ENCODE peak calls at places on chromosomes 11 and 22, in seven cellular contexts. One of them, this sample, is unnamed.

GRCh38 chr22:37607010-37607911 is 1.4 kb upstream of the GGA1 start:
- DNase-seq in H1: peak
- DNase-seq in transverse colon: peak
- DNase-seq in thoracic aorta: no peak
- DNase-seq in prostate gland: peak
- DNase-seq in IMR-90: peak
- DNase-seq in endodermal cell: peak
- DNase-seq in this sample: peak

GRCh38 chr11:102220728-102221467 is 96.4 kb upstream of the BIRC3 start:
- DNase-seq in H1: no peak
- DNase-seq in transverse colon: no peak
- DNase-seq in thoracic aorta: no peak
- DNase-seq in prostate gland: no peak
- DNase-seq in IMR-90: peak
- DNase-seq in endodermal cell: no peak
- DNase-seq in this sample: no peak

GRCh38 chr11:131302831-131303230 is 67.6 kb upstream of the NTM start:
- DNase-seq in H1: no peak
- DNase-seq in transverse colon: no peak
- DNase-seq in thoracic aorta: no peak
- DNase-seq in prostate gland: no peak
- DNase-seq in IMR-90: no peak
- DNase-seq in endodermal cell: no peak
- DNase-seq in this sample: no peak

GRCh38 chr11:22460181-22460580 is 122.0 kb downstream of the SLC17A6 start:
- DNase-seq in H1: no peak
- DNase-seq in transverse colon: no peak
- DNase-seq in thoracic aorta: no peak
- DNase-seq in prostate gland: no peak
- DNase-seq in IMR-90: no peak
- DNase-seq in endodermal cell: no peak
- DNase-seq in this sample: no peak

GRCh38 chr22:35544189-35544588 is 3.6 kb downstream of the RASD2 start:
- DNase-seq in H1: no peak
- DNase-seq in transverse colon: no peak
- DNase-seq in thoracic aorta: no peak
- DNase-seq in prostate gland: no peak
- DNase-seq in IMR-90: no peak
- DNase-seq in endodermal cell: no peak
- DNase-seq in this sample: no peak

GRCh38 chr11:69531071-69531716 is 49.7 kb downstream of the LINC01488 start:
- DNase-seq in H1: no peak
- DNase-seq in transverse colon: no peak
- DNase-seq in thoracic aorta: no peak
- DNase-seq in prostate gland: no peak
- DNase-seq in IMR-90: no peak
- DNase-seq in endodermal cell: peak
- DNase-seq in this sample: no peak

GRCh38 chr11:15074206-15075161 is 1.1 kb downstream of the CALCB start:
- DNase-seq in H1: peak
- DNase-seq in transverse colon: peak
- DNase-seq in thoracic aorta: peak
- DNase-seq in prostate gland: peak
- DNase-seq in IMR-90: peak
- DNase-seq in endodermal cell: peak
- DNase-seq in this sample: peak

GRCh38 chr11:96339704-96340554 is 3.1 kb downstream of the MAML2 start:
- DNase-seq in H1: no peak
- DNase-seq in transverse colon: no peak
- DNase-seq in thoracic aorta: no peak
- DNase-seq in prostate gland: no peak
- DNase-seq in IMR-90: peak
- DNase-seq in endodermal cell: no peak
- DNase-seq in this sample: no peak

GRCh38 chr11:122103366-122103765 is 12.6 kb downstream of the BLID start:
- DNase-seq in H1: no peak
- DNase-seq in transverse colon: no peak
- DNase-seq in thoracic aorta: no peak
- DNase-seq in prostate gland: no peak
- DNase-seq in IMR-90: peak
- DNase-seq in endodermal cell: no peak
- DNase-seq in this sample: no peak

GRCh38 chr22:46346680-46347405 is 11.3 kb downstream of the TRMU start:
- DNase-seq in H1: no peak
- DNase-seq in transverse colon: no peak
- DNase-seq in thoracic aorta: no peak
- DNase-seq in prostate gland: no peak
- DNase-seq in IMR-90: no peak
- DNase-seq in endodermal cell: no peak
- DNase-seq in this sample: no peak

GRCh38 chr11:102810943-102811528 is 13.1 kb upstream of the MMP1 start:
- DNase-seq in H1: no peak
- DNase-seq in transverse colon: no peak
- DNase-seq in thoracic aorta: no peak
- DNase-seq in prostate gland: no peak
- DNase-seq in IMR-90: peak
- DNase-seq in endodermal cell: no peak
- DNase-seq in this sample: no peak

GRCh38 chr11:68503281-68503687 is 42.7 kb downstream of the PPP6R3 start:
- DNase-seq in H1: no peak
- DNase-seq in transverse colon: no peak
- DNase-seq in thoracic aorta: no peak
- DNase-seq in prostate gland: no peak
- DNase-seq in IMR-90: peak
- DNase-seq in endodermal cell: no peak
- DNase-seq in this sample: no peak

GRCh38 chr11:75024764-75025211 is 36.1 kb downstream of the NEU3 start:
- DNase-seq in H1: no peak
- DNase-seq in transverse colon: no peak
- DNase-seq in thoracic aorta: no peak
- DNase-seq in prostate gland: no peak
- DNase-seq in IMR-90: no peak
- DNase-seq in endodermal cell: no peak
- DNase-seq in this sample: no peak

GRCh38 chr11:8097926-8098325 is 16.9 kb downstream of the TUB start:
- DNase-seq in H1: no peak
- DNase-seq in transverse colon: no peak
- DNase-seq in thoracic aorta: no peak
- DNase-seq in prostate gland: no peak
- DNase-seq in IMR-90: no peak
- DNase-seq in endodermal cell: no peak
- DNase-seq in this sample: no peak

GRCh38 chr11:124591430-124591829 is 19.8 kb upstream of the PANX3 start:
- DNase-seq in H1: no peak
- DNase-seq in transverse colon: no peak
- DNase-seq in thoracic aorta: no peak
- DNase-seq in prostate gland: no peak
- DNase-seq in IMR-90: no peak
- DNase-seq in endodermal cell: no peak
- DNase-seq in this sample: no peak

GRCh38 chr11:31939004-31939403 is 127.9 kb upstream of the PAX6 start:
- DNase-seq in H1: no peak
- DNase-seq in transverse colon: no peak
- DNase-seq in thoracic aorta: no peak
- DNase-seq in prostate gland: no peak
- DNase-seq in IMR-90: no peak
- DNase-seq in endodermal cell: no peak
- DNase-seq in this sample: no peak

GRCh38 chr11:17883946-17884345 is 128.9 kb downstream of the SERGEF start:
- DNase-seq in H1: no peak
- DNase-seq in transverse colon: no peak
- DNase-seq in thoracic aorta: no peak
- DNase-seq in prostate gland: no peak
- DNase-seq in IMR-90: no peak
- DNase-seq in endodermal cell: no peak
- DNase-seq in this sample: no peak

GRCh38 chr11:92296138-92296515 is 71.5 kb downstream of the FAT3 start:
- DNase-seq in H1: no peak
- DNase-seq in transverse colon: no peak
- DNase-seq in thoracic aorta: no peak
- DNase-seq in prostate gland: no peak
- DNase-seq in IMR-90: peak
- DNase-seq in endodermal cell: no peak
- DNase-seq in this sample: no peak

GRCh38 chr22:20588092-20588842 is 80.9 kb downstream of the MED15 start:
- DNase-seq in H1: no peak
- DNase-seq in transverse colon: no peak
- DNase-seq in thoracic aorta: no peak
- DNase-seq in prostate gland: no peak
- DNase-seq in IMR-90: no peak
- DNase-seq in endodermal cell: no peak
- DNase-seq in this sample: no peak
- TF ChIP-seq CTCF in H1: no peak
- TF ChIP-seq CTCF in transverse colon: no peak
- TF ChIP-seq CTCF in thoracic aorta: no peak
- TF ChIP-seq CTCF in prostate gland: no peak
- TF ChIP-seq CTCF in IMR-90: no peak
- TF ChIP-seq CTCF in endodermal cell: peak
- TF ChIP-seq CTCF in this sample: no peak

GRCh38 chr11:13352711-13353110 is 75.1 kb downstream of the BMAL1 start:
- DNase-seq in H1: no peak
- DNase-seq in transverse colon: no peak
- DNase-seq in thoracic aorta: no peak
- DNase-seq in prostate gland: no peak
- DNase-seq in IMR-90: no peak
- DNase-seq in endodermal cell: no peak
- DNase-seq in this sample: no peak

GRCh38 chr11:13355191-13355590 is 77.6 kb downstream of the BMAL1 start:
- DNase-seq in H1: no peak
- DNase-seq in transverse colon: no peak
- DNase-seq in thoracic aorta: no peak
- DNase-seq in prostate gland: no peak
- DNase-seq in IMR-90: no peak
- DNase-seq in endodermal cell: no peak
- DNase-seq in this sample: no peak

GRCh38 chr11:13357232-13357631 is 79.6 kb downstream of the BMAL1 start:
- DNase-seq in H1: no peak
- DNase-seq in transverse colon: no peak
- DNase-seq in thoracic aorta: no peak
- DNase-seq in prostate gland: no peak
- DNase-seq in IMR-90: no peak
- DNase-seq in endodermal cell: peak
- DNase-seq in this sample: no peak

GRCh38 chr11:13358871-13359270 is 81.3 kb downstream of the BMAL1 start:
- DNase-seq in H1: no peak
- DNase-seq in transverse colon: no peak
- DNase-seq in thoracic aorta: no peak
- DNase-seq in prostate gland: no peak
- DNase-seq in IMR-90: peak
- DNase-seq in endodermal cell: no peak
- DNase-seq in this sample: no peak

DNA sequence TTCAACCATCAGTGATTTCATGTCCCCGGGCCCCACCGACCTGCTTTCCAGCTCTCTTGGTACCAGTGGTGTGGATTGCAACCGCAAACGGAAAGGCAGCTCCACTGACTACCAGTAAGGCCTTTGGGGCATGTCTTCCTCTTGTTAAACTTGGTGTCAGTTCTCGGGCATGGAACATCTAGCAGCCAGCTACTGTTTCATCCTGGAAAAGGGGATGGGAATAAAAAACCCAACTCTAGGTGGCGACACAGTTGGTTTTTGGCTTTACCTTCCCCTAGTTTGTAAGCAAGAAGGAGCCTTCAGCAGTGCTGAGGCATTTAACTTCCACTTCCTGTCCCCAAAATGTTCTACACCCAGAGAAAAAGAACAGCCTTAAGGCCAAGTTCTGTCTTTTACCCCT is 76.7 kb downstream of the BMAL1 start:
- DNase-seq in H1: no peak
- DNase-seq in transverse colon: no peak
- DNase-seq in thoracic aorta: no peak
- DNase-seq in prostate gland: no peak
- DNase-seq in IMR-90: peak
- DNase-seq in endodermal cell: peak
- DNase-seq in this sample: no peak
- TF ChIP-seq CTCF in H1: peak
- TF ChIP-seq CTCF in transverse colon: peak
- TF ChIP-seq CTCF in thoracic aorta: no peak
- TF ChIP-seq CTCF in prostate gland: no peak
- TF ChIP-seq CTCF in IMR-90: peak
- TF ChIP-seq CTCF in endodermal cell: peak
- TF ChIP-seq CTCF in this sample: no peak

GRCh38 chr11:76119779-76120178 is 86.5 kb downstream of the WNT11 start:
- DNase-seq in H1: no peak
- DNase-seq in transverse colon: no peak
- DNase-seq in thoracic aorta: no peak
- DNase-seq in prostate gland: no peak
- DNase-seq in IMR-90: no peak
- DNase-seq in endodermal cell: no peak
- DNase-seq in this sample: no peak

GRCh38 chr11:76120513-76121081 is 85.7 kb downstream of the WNT11 start:
- DNase-seq in H1: peak
- DNase-seq in transverse colon: peak
- DNase-seq in thoracic aorta: no peak
- DNase-seq in prostate gland: no peak
- DNase-seq in IMR-90: peak
- DNase-seq in endodermal cell: peak
- DNase-seq in this sample: no peak

GRCh38 chr11:76119032-76119431 is 87.3 kb downstream of the WNT11 start:
- DNase-seq in H1: no peak
- DNase-seq in transverse colon: no peak
- DNase-seq in thoracic aorta: no peak
- DNase-seq in prostate gland: no peak
- DNase-seq in IMR-90: no peak
- DNase-seq in endodermal cell: no peak
- DNase-seq in this sample: no peak

GRCh38 chr11:76114238-76114637 is 92.1 kb downstream of the WNT11 start:
- DNase-seq in H1: no peak
- DNase-seq in transverse colon: no peak
- DNase-seq in thoracic aorta: no peak
- DNase-seq in prostate gland: no peak
- DNase-seq in IMR-90: no peak
- DNase-seq in endodermal cell: no peak
- DNase-seq in this sample: no peak

GRCh38 chr11:76115555-76115954 is 90.7 kb downstream of the WNT11 start:
- DNase-seq in H1: no peak
- DNase-seq in transverse colon: no peak
- DNase-seq in thoracic aorta: no peak
- DNase-seq in prostate gland: no peak
- DNase-seq in IMR-90: no peak
- DNase-seq in endodermal cell: no peak
- DNase-seq in this sample: no peak
- TF ChIP-seq CTCF in H1: no peak
- TF ChIP-seq CTCF in transverse colon: no peak
- TF ChIP-seq CTCF in thoracic aorta: no peak
- TF ChIP-seq CTCF in prostate gland: no peak
- TF ChIP-seq CTCF in IMR-90: no peak
- TF ChIP-seq CTCF in endodermal cell: no peak
- TF ChIP-seq CTCF in this sample: no peak

DNA sequence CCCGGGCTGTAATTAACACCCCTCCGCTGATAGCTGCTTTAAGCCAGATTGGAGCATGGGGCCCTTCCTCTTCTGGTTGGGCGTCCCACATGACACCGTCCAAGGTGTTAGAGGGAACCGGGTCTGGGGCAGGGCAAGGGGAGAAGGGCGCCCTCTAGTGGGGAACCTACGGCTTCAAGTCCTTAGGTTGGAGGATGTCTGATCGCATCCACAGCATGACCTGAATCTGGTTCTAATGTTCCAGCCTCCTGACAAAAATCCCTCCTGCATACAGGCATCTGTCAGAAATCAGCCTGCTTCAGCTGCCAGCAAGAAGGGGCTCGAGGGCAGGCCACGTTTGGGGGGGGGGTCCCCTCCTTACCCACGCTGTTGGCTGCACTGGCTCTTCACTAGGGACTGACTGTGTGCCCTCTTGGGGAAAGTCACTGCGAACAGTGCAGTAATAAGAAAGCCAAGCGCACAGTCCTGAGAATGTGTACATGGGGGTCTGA is 94.2 kb upstream of the TBCEL start:
- DNase-seq in H1: peak
- DNase-seq in transverse colon: peak
- DNase-seq in thoracic aorta: no peak
- DNase-seq in prostate gland: peak
- DNase-seq in IMR-90: peak
- DNase-seq in endodermal cell: peak
- DNase-seq in this sample: no peak
- TF ChIP-seq CTCF in H1: peak
- TF ChIP-seq CTCF in transverse colon: peak
- TF ChIP-seq CTCF in thoracic aorta: peak
- TF ChIP-seq CTCF in prostate gland: peak
- TF ChIP-seq CTCF in IMR-90: peak
- TF ChIP-seq CTCF in endodermal cell: peak
- TF ChIP-seq CTCF in this sample: no peak